ENCODE peak calls at places on chromosomes 2 and 18, in nine cellular contexts. R is GM23248; U is psoas muscle; Q is CD8-positive, alpha-beta memory T cell; S is astrocyte; J is heart left ventricle; L is ovary; A is left lung; M is PC-3. V is an unnamed sample. For H3K4me1, the result is how much of the 10 kb centered on the place peaks cover.

GRCh38 chr18:37783771-37784170 is 218.2 kb upstream of the CELF4 start:
- DNase-seq in A (no peak), L (no peak), Q (no peak), M (no peak), S (no peak), R (no peak), J (no peak), U (no peak), V (no peak)

GRCh38 chr2:190202604-190203003 is 117.0 kb downstream of the HIBCH start:
- DNase-seq in L (no peak), J (no peak), M (peak), Q (no peak), S (no peak), U (no peak), R (no peak), A (no peak), V (no peak)

GRCh38 chr18:14970027-14970426 is 222.1 kb downstream of the ANKRD30B start:
- DNase-seq in J (no peak), L (no peak), M (peak), Q (no peak), U (no peak), S (no peak), R (peak), A (no peak), V (no peak)

GRCh38 chr2:112465373-112465772 is 16.6 kb upstream of the TTL start:
- DNase-seq in S (no peak), Q (no peak), A (no peak), J (no peak), M (peak), R (peak), U (no peak), L (no peak), V (no peak)

GRCh38 chr18:43744960-43745740 is 467.9 kb upstream of the SYT4 start:
- DNase-seq in L (no peak), J (no peak), R (no peak), M (peak), U (no peak), Q (no peak), S (no peak), A (no peak), V (no peak)

GRCh38 chr18:74249181-74249968 is 42.4 kb downstream of the CYB5A start:
- DNase-seq in A (no peak), R (peak), M (no peak), S (peak), U (no peak), L (peak), Q (no peak), J (no peak), V (peak)

GRCh38 chr2:99152181-99152580 is 2.6 kb downstream of the TSGA10 start:
- DNase-seq in A (no peak), R (no peak), M (no peak), U (no peak), L (no peak), J (no peak), Q (no peak), S (no peak), V (no peak)

GRCh38 chr2:143816927-143817326 is 687.7 kb downstream of the ARHGAP15 start:
- DNase-seq in S (no peak), Q (no peak), U (no peak), L (no peak), A (no peak), J (no peak), R (no peak), M (no peak), V (no peak)

GRCh38 chr2:152505495-152505906 is 170.5 kb downstream of the FMNL2 start:
- DNase-seq in J (no peak), S (peak), R (peak), M (no peak), A (peak), L (no peak), Q (no peak), U (peak), V (peak)

GRCh38 chr2:70964596-70965386 is 13.6 kb upstream of the ANKRD53 start:
- DNase-seq in J (peak), L (peak), A (peak), M (no peak), U (peak), Q (peak), S (peak), R (peak), V (peak)

GRCh38 chr2:173347305-173348168 is 7.1 kb upstream of the CDCA7 start:
- DNase-seq in R (no peak), J (no peak), Q (no peak), A (no peak), U (no peak), L (no peak), M (no peak), S (no peak), V (no peak)

GRCh38 chr2:27885656-27886055 is 4.5 kb downstream of the RBKS start:
- DNase-seq in A (no peak), R (peak), S (peak), Q (no peak), U (no peak), J (no peak), M (no peak), L (no peak), V (no peak)

GRCh38 chr2:143545059-143545458 is 415.8 kb downstream of the ARHGAP15 start:
- DNase-seq in J (no peak), S (no peak), U (no peak), Q (no peak), R (no peak), A (no peak), M (no peak), L (no peak), V (no peak)

GRCh38 chr2:147689510-147689909 is 155.3 kb upstream of the ACVR2A start:
- DNase-seq in M (peak), J (no peak), L (no peak), U (no peak), S (no peak), R (no peak), Q (no peak), A (peak), V (peak)

GRCh38 chr18:47397671-47398319 is 146.3 kb upstream of the SKOR2 start:
- DNase-seq in S (no peak), A (no peak), U (no peak), L (no peak), R (no peak), J (no peak), M (peak), Q (no peak), V (no peak)

GRCh38 chr2:152890746-152891145 is 172.3 kb downstream of the ARL6IP6 start:
- DNase-seq in R (no peak), S (no peak), A (no peak), M (no peak), U (no peak), J (no peak), Q (no peak), L (no peak), V (no peak)

GRCh38 chr2:155842103-155842502 is 490.4 kb downstream of the NR4A2 start:
- DNase-seq in M (no peak), U (no peak), L (no peak), A (no peak), Q (no peak), R (peak), J (no peak), S (peak), V (no peak)

GRCh38 chr2:16584824-16585546 is 80.6 kb downstream of the CYRIA start:
- DNase-seq in U (no peak), R (no peak), A (no peak), S (no peak), J (no peak), Q (no peak), M (no peak), L (no peak), V (no peak)

GRCh38 chr2:126571403-126571802 is 84.6 kb upstream of the GYPC start:
- DNase-seq in A (no peak), R (no peak), U (no peak), Q (no peak), M (no peak), L (no peak), J (no peak), S (no peak), V (no peak)

GRCh38 chr18:22115573-22115972 is 53.8 kb upstream of the GATA6 start:
- DNase-seq in Q (no peak), A (no peak), S (no peak), M (no peak), L (no peak), R (no peak), J (no peak), U (no peak), V (no peak)

GRCh38 chr2:205376071-205376470 is 306.2 kb upstream of the NRP2 start:
- DNase-seq in M (no peak), R (no peak), L (no peak), Q (no peak), U (no peak), A (no peak), J (no peak), S (no peak), V (no peak)

GRCh38 chr18:63309422-63309821 is 10.1 kb downstream of the BCL2 start:
- DNase-seq in S (no peak), M (no peak), L (no peak), R (no peak), Q (peak), U (no peak), J (no peak), A (no peak), V (no peak)

GRCh38 chr2:98730851-98731708 is at the start of gene MGAT4A:
- DNase-seq in L (peak), J (peak), Q (peak), S (no peak), A (peak), M (peak), R (peak), U (peak), V (peak)

GRCh38 chr2:54575379-54575888 is 119.3 kb downstream of the SPTBN1 start:
- DNase-seq in M (peak), U (no peak), J (no peak), A (no peak), L (no peak), Q (no peak), S (peak), R (peak), V (peak)

GRCh38 chr2:1572638-1573037 is 159.4 kb downstream of the TPO start:
- DNase-seq in M (peak), R (peak), S (peak), U (peak), Q (no peak), J (peak), L (no peak), A (no peak), V (no peak)

GRCh38 chr18:51458861-51459260 is 261.4 kb upstream of the MEX3C start:
- DNase-seq in L (no peak), Q (no peak), U (no peak), A (no peak), R (no peak), J (no peak), M (no peak), S (no peak), V (no peak)

GRCh38 chr2:3454802-3455201 is 64.5 kb downstream of the ADI1 start:
- DNase-seq in Q (no peak), S (no peak), U (no peak), M (no peak), R (no peak), A (no peak), J (no peak), L (no peak), V (no peak)

GRCh38 chr2:226891780-226892590 is 56.1 kb downstream of the RHBDD1 start:
- DNase-seq in R (peak), A (no peak), S (peak), U (no peak), J (no peak), L (no peak), Q (no peak), M (peak), V (no peak)

GRCh38 chr2:201406077-201406662 is 45.1 kb downstream of the TRAK2 start:
- DNase-seq in L (peak), J (no peak), M (peak), U (no peak), A (no peak), Q (no peak), S (peak), R (peak), V (peak)

GRCh38 chr2:222915092-222915957 is 54.5 kb downstream of the ACSL3 start:
- DNase-seq in L (no peak), R (peak), A (no peak), Q (no peak), J (no peak), U (no peak), S (no peak), M (peak), V (no peak)

GRCh38 chr2:160351978-160352377 is 141.6 kb downstream of the RBMS1 start:
- DNase-seq in U (no peak), M (peak), Q (no peak), J (no peak), A (no peak), R (peak), S (peak), L (no peak), V (no peak)

GRCh38 chr2:102520009-102520408 is 47.0 kb downstream of the SLC9A4 start:
- DNase-seq in Q (no peak), S (no peak), M (peak), L (no peak), U (no peak), A (no peak), R (peak), J (no peak), V (peak)

GRCh38 chr2:234950730-234951385 is 959 bp upstream of the SH3BP4 start:
- DNase-seq in M (no peak), U (no peak), L (no peak), Q (no peak), S (peak), A (no peak), R (peak), J (no peak), V (no peak)

GRCh38 chr2:106638043-106638442 is 150.9 kb downstream of the CD8B2 start:
- DNase-seq in U (no peak), M (peak), L (no peak), R (peak), S (no peak), A (no peak), Q (no peak), J (no peak), V (no peak)

GRCh38 chr2:26174691-26175181 is 1.8 kb downstream of the GAREM2 start:
- DNase-seq in L (no peak), Q (no peak), R (no peak), M (no peak), A (no peak), U (no peak), S (no peak), J (no peak), V (no peak)

GRCh38 chr2:106531676-106532075 is 44.5 kb downstream of the CD8B2 start:
- DNase-seq in J (no peak), U (no peak), L (no peak), S (no peak), M (no peak), R (no peak), Q (no peak), A (no peak), V (no peak)

GRCh38 chr2:126876631-126877030 is 22.1 kb upstream of the TEX51 start:
- DNase-seq in M (no peak), J (peak), S (no peak), R (no peak), U (no peak), A (no peak), Q (no peak), L (no peak), V (no peak)

DNA sequence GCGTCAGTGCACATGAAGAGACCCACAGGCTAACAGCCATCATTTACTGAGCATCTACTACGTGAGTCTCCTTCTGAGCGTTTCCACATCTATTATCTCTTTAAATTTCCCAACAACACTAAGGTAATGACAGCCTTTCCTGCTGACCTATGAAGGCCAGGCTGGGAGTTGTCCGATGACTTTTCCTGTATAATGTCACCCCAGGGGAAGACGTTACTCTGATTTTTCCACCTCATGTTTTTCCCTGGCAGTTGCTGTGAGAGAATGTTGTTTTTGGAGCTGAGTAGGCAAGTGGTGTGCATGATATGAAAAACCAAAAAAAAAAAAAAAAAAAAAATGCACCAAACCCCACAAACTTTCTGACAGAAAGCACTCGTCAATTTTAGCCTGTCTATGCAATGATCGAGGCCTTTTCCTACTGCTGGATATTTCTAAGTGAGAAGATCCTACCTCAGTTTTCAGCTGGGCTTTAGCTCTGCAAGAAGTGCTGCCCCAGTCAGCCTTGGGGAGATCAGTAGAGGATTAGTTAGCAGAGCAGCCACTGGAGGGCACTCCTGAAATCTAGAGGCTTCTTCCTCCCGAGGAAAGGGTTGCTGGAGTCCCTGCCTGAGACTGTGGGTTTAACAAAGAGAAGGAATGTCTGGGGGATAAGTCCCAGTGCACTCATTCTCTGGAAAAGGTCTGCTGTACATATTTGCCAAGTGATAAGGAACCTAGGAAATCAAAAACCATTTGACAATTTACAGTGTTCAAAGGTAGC is 207.5 kb downstream of the SLC8A1 start:
- DNase-seq in Q (no peak), J (peak), M (peak), L (peak), U (peak), S (peak), A (peak), R (peak), V (peak)
- H3K4me1 ChIP-seq in Q (under half), J (half or more), M (under half), L (under half), U (under half), S (under half), A (under half), R (under half), V (under half)

GRCh38 chr18:2588666-2589344 is 17.4 kb downstream of the NDC80 start:
- DNase-seq in U (no peak), A (no peak), M (no peak), J (no peak), Q (no peak), R (no peak), S (no peak), L (no peak), V (no peak)
- H3K4me1 ChIP-seq in U (under half), A (under half), M (under half), J (under half), Q (under half), R (under half), S (under half), L (under half), V (under half)

GRCh38 chr2:25025996-25026530 is 15.8 kb upstream of the EFR3B start:
- DNase-seq in Q (no peak), U (no peak), J (no peak), S (no peak), A (no peak), M (no peak), L (no peak), R (no peak), V (no peak)

GRCh38 chr2:25018681-25019080 is 23.2 kb upstream of the EFR3B start:
- DNase-seq in U (no peak), M (no peak), S (no peak), Q (no peak), A (no peak), L (no peak), J (no peak), R (no peak), V (no peak)

GRCh38 chr2:25021963-25022362 is 19.9 kb upstream of the EFR3B start:
- DNase-seq in U (no peak), J (no peak), L (no peak), A (no peak), Q (no peak), M (no peak), S (no peak), R (no peak), V (peak)

GRCh38 chr2:25025229-25025742 is 16.6 kb upstream of the EFR3B start:
- DNase-seq in M (no peak), S (no peak), R (no peak), Q (no peak), L (no peak), A (no peak), J (no peak), U (no peak), V (no peak)

GRCh38 chr2:25023333-25023732 is 18.5 kb upstream of the EFR3B start:
- DNase-seq in U (no peak), A (no peak), J (no peak), R (no peak), L (no peak), Q (no peak), S (no peak), M (no peak), V (no peak)
- H3K4me1 ChIP-seq in U (under half), A (under half), J (under half), R (under half), L (under half), Q (under half), S (under half), M (under half), V (under half)

DNA sequence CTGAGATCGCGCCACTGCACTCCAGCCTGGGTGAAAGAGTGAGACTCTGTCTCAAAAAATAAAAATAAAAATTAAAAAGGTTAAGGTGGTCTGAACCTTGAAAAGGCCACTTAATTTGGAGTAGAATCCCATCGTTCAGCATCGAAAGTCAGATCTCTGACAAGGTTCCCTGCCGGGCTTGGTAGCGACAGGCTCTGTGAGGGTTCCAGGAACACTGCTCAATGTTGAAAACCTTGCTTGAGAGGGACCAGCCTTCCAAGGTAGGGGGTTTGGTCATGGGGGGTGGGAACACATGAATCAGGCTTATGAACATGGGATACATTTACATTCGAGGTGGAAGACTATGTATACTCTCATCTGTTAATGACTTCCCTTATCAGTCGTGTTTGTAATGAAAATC is 232.2 kb downstream of the FHOD3 start:
- DNase-seq in A (no peak), S (no peak), R (no peak), U (no peak), Q (no peak), L (no peak), J (no peak), M (no peak), V (no peak)
- H3K4me1 ChIP-seq in A (under half), S (under half), R (under half), U (under half), Q (under half), L (under half), J (under half), M (under half), V (under half)

GRCh38 chr18:13613099-13613498 is 113.3 kb downstream of the FAM210A start:
- DNase-seq in Q (no peak), J (no peak), L (no peak), A (no peak), U (no peak), M (no peak), R (no peak), S (no peak), V (no peak)
- H3K4me1 ChIP-seq in Q (half or more), J (under half), L (under half), A (half or more), U (under half), M (under half), R (under half), S (under half), V (under half)

DNA sequence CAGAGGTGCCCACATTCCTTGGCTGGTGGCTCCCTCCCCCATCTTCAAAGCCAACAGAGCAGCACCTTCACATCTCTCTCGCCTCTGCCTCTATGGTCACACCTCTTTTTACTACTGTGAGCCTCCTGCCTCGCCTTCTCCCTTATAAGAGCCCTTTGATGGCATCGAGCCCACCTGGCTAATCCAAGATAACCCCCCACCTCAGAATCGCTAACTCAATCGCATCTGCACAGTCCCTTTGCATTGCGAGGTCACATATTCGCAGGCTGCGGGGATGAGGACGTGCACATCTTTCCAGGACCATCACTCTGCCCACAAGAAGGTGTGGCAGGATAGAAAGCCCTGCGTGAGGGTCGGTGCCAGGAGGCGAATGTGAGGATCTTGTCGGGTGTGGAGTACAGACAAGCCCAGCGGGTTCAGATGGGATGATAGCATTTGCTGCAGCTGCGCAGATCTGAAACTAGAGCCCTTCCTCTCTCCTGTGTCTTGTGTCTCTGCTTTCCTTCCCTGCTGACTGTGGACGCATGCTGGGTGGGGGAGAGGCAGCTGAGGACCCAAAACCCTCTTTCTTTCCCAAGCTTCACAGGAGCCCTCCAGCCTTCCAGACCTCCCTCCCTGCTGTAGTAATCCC is 148.3 kb upstream of the HDAC4 start:
- DNase-seq in S (no peak), L (no peak), A (no peak), U (no peak), Q (no peak), R (no peak), J (no peak), M (no peak), V (no peak)
- H3K4me1 ChIP-seq in S (under half), L (under half), A (under half), U (under half), Q (under half), R (under half), J (under half), M (under half), V (under half)

V was measured in adrenal gland.